ENCODE peak calls at places on chromosomes 7 and 10, in four cellular contexts. One of them, this sample, is unnamed.

GRCh38 chr10:32905466-32905865 is 52.6 kb downstream of the ITGB1 start:
- DNase-seq in NCI-H2107: no peak
- DNase-seq in stomach: no peak
- DNase-seq in hepatocyte: no peak
- DNase-seq in this sample: no peak

GRCh38 chr7:29019896-29020295 is 61.8 kb upstream of the TRIL start:
- DNase-seq in NCI-H2107: no peak
- DNase-seq in stomach: no peak
- DNase-seq in hepatocyte: no peak
- DNase-seq in this sample: no peak

GRCh38 chr7:105849122-105849855 is 27.1 kb downstream of the ATXN7L1 start:
- DNase-seq in NCI-H2107: no peak
- DNase-seq in stomach: no peak
- DNase-seq in hepatocyte: no peak
- DNase-seq in this sample: no peak

GRCh38 chr10:10915215-10915614 is 102.5 kb upstream of the CELF2 start:
- DNase-seq in NCI-H2107: no peak
- DNase-seq in stomach: no peak
- DNase-seq in hepatocyte: no peak
- DNase-seq in this sample: no peak

GRCh38 chr10:88069338-88069737 is 205.9 kb downstream of the PTEN start:
- DNase-seq in NCI-H2107: no peak
- DNase-seq in stomach: no peak
- DNase-seq in hepatocyte: no peak
- DNase-seq in this sample: no peak

GRCh38 chr7:143104759-143105158 is 27.1 kb upstream of the PIP start:
- DNase-seq in NCI-H2107: no peak
- DNase-seq in stomach: no peak
- DNase-seq in hepatocyte: peak
- DNase-seq in this sample: no peak

GRCh38 chr10:91758303-91759146 is 39.7 kb upstream of the TNKS2 start:
- DNase-seq in NCI-H2107: peak
- DNase-seq in stomach: no peak
- DNase-seq in hepatocyte: peak
- DNase-seq in this sample: no peak

GRCh38 chr10:11609052-11609451 is 2.4 kb downstream of the USP6NL start:
- DNase-seq in NCI-H2107: no peak
- DNase-seq in stomach: no peak
- DNase-seq in hepatocyte: no peak
- DNase-seq in this sample: no peak

GRCh38 chr10:22246680-22247391 is 29.0 kb upstream of the EBLN1 start:
- DNase-seq in NCI-H2107: no peak
- DNase-seq in stomach: no peak
- DNase-seq in hepatocyte: peak
- DNase-seq in this sample: no peak